ENCODE peak calls at places on chromosomes 7 and 10, in four cellular contexts. R is GM13976, H is left lung, Z is tibial artery. I is an unnamed sample.

GRCh38 chr7:15855726-15856125 is 169.2 kb upstream of the MEOX2 start:
- DNase-seq in R (no peak), H (no peak), Z (no peak), I (no peak)

GRCh38 chr7:120272261-120272895 is 597 bp upstream of the KCND2 start:
- DNase-seq in R (peak; percentile 71), H (no peak), Z (no peak), I (peak; percentile 71)

GRCh38 chr7:153381275-153382119 is 621.9 kb downstream of the ACTR3B start:
- DNase-seq in R (peak; percentile 40), H (no peak), Z (no peak), I (no peak)

GRCh38 chr10:95397747-95398146 is 106.9 kb upstream of the PDLIM1 start:
- DNase-seq in R (no peak), H (no peak), Z (no peak), I (no peak)

GRCh38 chr10:110759523-110759922 is 112.2 kb upstream of the PDCD4 start:
- DNase-seq in R (no peak), H (no peak), Z (no peak), I (no peak)

GRCh38 chr7:106419455-106420182 is 134.8 kb upstream of the NAMPT start:
- DNase-seq in R (no peak), H (no peak), Z (no peak), I (no peak)

GRCh38 chr10:113058175-113058961 is 108.3 kb downstream of the TCF7L2 start:
- DNase-seq in R (no peak), H (no peak), Z (no peak), I (no peak)

GRCh38 chr10:22723343-22723779 is 9.0 kb upstream of the PIP4K2A start:
- DNase-seq in R (peak; percentile 33), H (no peak), Z (no peak), I (peak; percentile 49)

GRCh38 chr10:31374146-31374696 is 55.2 kb downstream of the ZEB1 start:
- DNase-seq in R (no peak), H (no peak), Z (no peak), I (no peak)

GRCh38 chr7:44661233-44661632 is 54.8 kb downstream of the OGDH start:
- DNase-seq in R (no peak), H (no peak), Z (no peak), I (no peak)

GRCh38 chr7:155296788-155297516 is 726 bp upstream of the INSIG1 start:
- DNase-seq in R (peak; percentile 55), H (peak; percentile 66), Z (peak; percentile 56), I (peak; percentile 42)
- TF ChIP-seq CTCF in R (peak; percentile 29), H (peak; percentile 21), Z (peak; percentile 40), I (no peak)

DNA sequence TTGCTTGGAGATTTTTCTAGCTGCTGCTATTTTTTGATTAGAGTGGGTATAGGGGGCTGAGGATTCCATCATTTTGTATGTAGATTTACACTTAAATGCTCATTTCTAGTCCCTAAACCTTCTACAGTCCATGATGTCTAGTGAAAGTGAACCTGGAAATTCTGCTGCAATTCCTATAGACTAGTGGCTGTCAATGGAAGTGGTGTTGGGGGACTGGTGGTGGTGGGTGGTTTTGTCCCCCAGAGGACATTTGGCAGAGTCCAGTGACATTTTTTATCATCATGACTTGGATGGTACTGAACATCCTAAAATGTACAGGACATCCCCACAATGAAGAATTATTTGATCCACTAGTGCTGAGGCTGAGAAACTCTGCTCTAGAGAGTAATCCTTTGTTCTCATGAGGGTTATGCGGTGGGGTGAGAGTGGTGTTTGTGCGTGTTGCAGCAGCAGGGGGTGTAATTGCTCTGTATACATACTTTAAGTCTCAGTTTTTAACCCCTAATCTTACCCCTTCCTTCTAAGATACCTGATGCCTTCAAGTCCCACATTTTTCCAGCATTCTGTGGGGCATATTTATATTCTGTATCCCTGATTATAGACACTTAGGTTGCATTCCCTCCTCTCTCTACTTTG is 35.0 kb downstream of the KIF11 start:
- DNase-seq in R (no peak), H (no peak), Z (no peak), I (no peak)
- TF ChIP-seq CTCF in R (no peak), H (no peak), Z (no peak), I (no peak)

GRCh38 chr7:151000886-151001495 is 10.2 kb downstream of the NOS3 start:
- DNase-seq in R (no peak), H (no peak), Z (no peak), I (no peak)

GRCh38 chr7:151001546-151001945 is 10.7 kb downstream of the NOS3 start:
- DNase-seq in R (no peak), H (no peak), Z (no peak), I (no peak)

GRCh38 chr7:151005566-151005965 is 14.7 kb downstream of the NOS3 start:
- DNase-seq in R (no peak), H (no peak), Z (no peak), I (no peak)

GRCh38 chr7:151006590-151007300 is 15.9 kb downstream of the NOS3 start:
- DNase-seq in R (no peak), H (no peak), Z (no peak), I (no peak)

DNA sequence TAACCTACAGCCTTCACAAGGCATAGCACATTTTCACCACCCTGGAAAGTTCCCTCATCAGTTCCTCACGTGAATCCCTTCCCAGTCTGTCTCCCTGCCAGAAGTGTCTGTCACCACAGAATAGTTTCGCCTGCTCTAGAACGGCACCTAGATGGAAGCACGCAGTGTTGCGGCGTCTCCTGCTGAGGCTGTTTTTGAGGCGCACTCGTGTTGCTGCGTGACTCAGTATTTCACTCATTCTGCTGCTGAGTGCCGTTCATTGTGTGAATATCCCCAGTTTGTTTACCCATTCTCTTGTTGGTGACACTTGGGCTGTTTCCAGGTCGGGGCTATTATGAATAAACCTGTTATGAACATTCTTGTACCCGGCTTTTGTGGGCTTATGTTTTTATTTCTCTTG is 12.8 kb downstream of the NOS3 start:
- DNase-seq in R (no peak), H (peak; percentile 55), Z (no peak), I (no peak)
- TF ChIP-seq CTCF in R (no peak), H (no peak), Z (no peak), I (no peak)

GRCh38 chr10:21015838-21016237 is 118.7 kb upstream of the NEBL start:
- DNase-seq in R (no peak), H (no peak), Z (no peak), I (no peak)
- TF ChIP-seq CTCF in R (no peak), H (no peak), Z (no peak), I (no peak)

DNA sequence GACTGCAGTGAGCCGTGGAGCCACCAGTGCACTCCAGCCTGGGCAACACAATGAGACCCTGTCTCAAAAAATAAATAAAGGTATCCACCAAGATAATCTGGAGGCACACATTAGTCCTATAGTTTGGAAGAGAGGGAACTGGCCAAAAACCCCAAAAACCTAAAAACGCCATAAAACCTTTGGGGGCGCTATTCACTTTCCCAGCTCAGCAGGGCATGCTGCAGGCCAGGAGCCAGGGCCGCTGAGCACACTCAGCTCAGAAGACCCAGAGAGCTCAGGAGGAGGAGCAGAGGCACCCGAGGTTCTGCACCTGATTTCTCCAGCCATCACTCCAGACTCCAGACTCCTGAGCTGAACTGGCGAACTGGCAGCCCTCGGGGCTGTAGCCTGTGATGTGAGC is 167.2 kb upstream of the IMMP2L start:
- DNase-seq in R (no peak), H (no peak), Z (no peak), I (no peak)
- TF ChIP-seq CTCF in R (no peak), H (no peak), Z (no peak), I (no peak)

DNA sequence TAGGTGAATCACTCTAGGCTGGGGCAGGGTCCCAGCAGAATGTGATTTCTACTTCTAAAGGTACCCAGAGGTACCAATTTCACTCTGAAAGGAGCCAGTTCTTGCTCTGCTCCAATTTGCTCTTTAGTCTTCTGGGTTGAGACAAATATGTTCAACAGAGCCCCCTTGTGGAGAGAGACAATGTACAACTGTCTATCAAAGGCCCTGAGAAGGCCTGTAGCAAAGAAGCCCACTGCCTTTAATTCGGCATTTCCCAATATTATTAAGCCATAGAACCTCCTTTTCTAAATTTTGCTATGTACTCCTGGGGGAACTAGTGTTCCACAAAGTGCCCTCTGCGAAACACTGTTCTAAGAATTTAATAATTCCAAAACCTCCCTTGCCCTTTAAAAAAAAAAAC is 161.0 kb upstream of the BMPER start:
- DNase-seq in R (peak; percentile 45), H (no peak), Z (no peak), I (peak; percentile 35)
- TF ChIP-seq CTCF in R (no peak), H (no peak), Z (peak; percentile 37), I (peak; percentile 15)

GRCh38 chr7:1733206-1733907 is 63.3 kb downstream of the ELFN1 start:
- DNase-seq in R (no peak), H (no peak), Z (no peak), I (no peak)
- TF ChIP-seq CTCF in R (no peak), H (no peak), Z (no peak), I (no peak)

GRCh38 chr7:40859965-40860543 is 725.2 kb downstream of the SUGCT start:
- DNase-seq in R (no peak), H (no peak), Z (no peak), I (no peak)
- TF ChIP-seq CTCF in R (no peak), H (no peak), Z (no peak), I (no peak)

DNA sequence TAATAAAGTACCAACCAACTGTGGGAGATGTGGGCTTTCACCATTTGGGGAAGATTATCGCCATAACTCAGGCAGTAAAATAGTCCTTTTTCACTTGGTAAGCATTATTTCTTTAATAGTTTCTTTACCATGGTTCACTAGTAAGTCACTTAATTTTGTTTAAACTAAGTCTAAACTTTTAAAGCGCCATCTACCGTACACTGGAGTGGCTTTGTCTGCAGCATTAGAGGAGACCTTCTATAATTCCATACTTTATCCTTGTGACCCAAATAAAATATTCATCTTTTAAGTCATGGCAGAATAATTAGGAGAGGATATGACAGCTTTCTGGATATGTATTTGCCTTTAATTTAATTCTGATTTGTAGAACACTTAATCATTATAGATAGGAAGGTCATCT is 468.0 kb downstream of the MAGI2 start:
- DNase-seq in R (no peak), H (no peak), Z (no peak), I (no peak)
- TF ChIP-seq CTCF in R (no peak), H (no peak), Z (no peak), I (no peak)

GRCh38 chr10:77457266-77457665 is 180.3 kb downstream of the KCNMA1 start:
- DNase-seq in R (no peak), H (no peak), Z (no peak), I (no peak)

GRCh38 chr10:77452952-77453564 is 184.6 kb downstream of the KCNMA1 start:
- DNase-seq in R (no peak), H (no peak), Z (no peak), I (no peak)

GRCh38 chr10:77455538-77455937 is 182.1 kb downstream of the KCNMA1 start:
- DNase-seq in R (no peak), H (no peak), Z (no peak), I (no peak)

GRCh38 chr10:77458986-77459590 is 178.5 kb downstream of the KCNMA1 start:
- DNase-seq in R (no peak), H (no peak), Z (no peak), I (no peak)

GRCh38 chr10:77456414-77456813 is 181.2 kb downstream of the KCNMA1 start:
- DNase-seq in R (no peak), H (no peak), Z (no peak), I (no peak)
- TF ChIP-seq CTCF in R (no peak), H (no peak), Z (no peak), I (no peak)

I was measured in GM10248.